ENCODE peak calls at places on chromosomes 12 and 14, in four cellular contexts. T is ascending aorta, D is ovary, R is PC-3. F is an unnamed sample.

GRCh38 chr14:51094282-51094821 is 553 bp downstream of the TRIM9 start:
- DNase-seq in D (peak), T (no peak), R (no peak), F (peak)

GRCh38 chr14:75769047-75769685 is 108.1 kb downstream of the TTLL5 start:
- DNase-seq in T (no peak), R (peak), D (no peak), F (no peak)

GRCh38 chr12:51632598-51632997 is 41.6 kb downstream of the SCN8A start:
- DNase-seq in T (no peak), D (no peak), R (peak), F (no peak)

GRCh38 chr14:105144666-105145380 is 23.8 kb downstream of the JAG2 start:
- DNase-seq in D (no peak), T (no peak), R (no peak), F (no peak)

GRCh38 chr14:99995700-99996356 is 69.4 kb upstream of the EVL start:
- DNase-seq in T (peak), D (peak), R (peak), F (peak)

GRCh38 chr14:104935026-104935650 is 10.5 kb downstream of the PLD4 start:
- DNase-seq in R (no peak), D (no peak), T (peak), F (no peak)

GRCh38 chr12:13436182-13436581 is 239.7 kb downstream of the EMP1 start:
- DNase-seq in D (no peak), R (no peak), T (no peak), F (no peak)

GRCh38 chr12:57737467-57738141 is 938 bp downstream of the AGAP2 start:
- DNase-seq in R (no peak), T (no peak), D (no peak), F (peak)

GRCh38 chr14:29805415-29806123 is 122.1 kb downstream of the PRKD1 start:
- DNase-seq in T (peak), R (peak), D (peak), F (no peak)

GRCh38 chr12:66637693-66638301 is 41.1 kb downstream of the GRIP1 start:
- DNase-seq in D (no peak), T (no peak), R (no peak), F (no peak)

GRCh38 chr12:105352940-105353635 is 22.6 kb downstream of the C12orf75 start:
- DNase-seq in R (peak), D (no peak), T (no peak), F (peak)

GRCh38 chr14:65414961-65415589 is 2.5 kb downstream of the FUT8 start:
- DNase-seq in D (no peak), T (no peak), R (peak), F (peak)

GRCh38 chr12:75509621-75510020 is 1.8 kb downstream of the KRR1 start:
- DNase-seq in R (no peak), T (no peak), D (no peak), F (no peak)

GRCh38 chr12:27524839-27525238 is 833 bp downstream of the PPFIBP1 start:
- DNase-seq in R (peak), T (no peak), D (no peak), F (no peak)
- H3K27ac ChIP-seq in R (peak), T (peak), D (no peak), F (peak)

GRCh38 chr14:24597403-24597802 is 12.1 kb downstream of the GZMH start:
- DNase-seq in D (no peak), T (no peak), R (no peak), F (no peak)
- H3K4me3 ChIP-seq in D (no peak), T (no peak), R (no peak), F (no peak)

GRCh38 chr12:30968211-30968610 is 41.7 kb downstream of the TSPAN11 start:
- DNase-seq in D (no peak), R (no peak), T (no peak), F (peak)

GRCh38 chr12:30963709-30964564 is 37.4 kb downstream of the TSPAN11 start:
- DNase-seq in T (no peak), R (no peak), D (no peak), F (no peak)

GRCh38 chr12:30964896-30965612 is 38.5 kb downstream of the TSPAN11 start:
- DNase-seq in R (no peak), T (no peak), D (no peak), F (no peak)

GRCh38 chr12:30967026-30967425 is 40.5 kb downstream of the TSPAN11 start:
- DNase-seq in T (no peak), R (no peak), D (no peak), F (no peak)

GRCh38 chr12:30965613-30965985 is 39.1 kb downstream of the TSPAN11 start:
- DNase-seq in T (no peak), R (peak), D (no peak), F (no peak)
- TF ChIP-seq CTCF in T (no peak), R (peak), D (no peak), F (peak)

DNA sequence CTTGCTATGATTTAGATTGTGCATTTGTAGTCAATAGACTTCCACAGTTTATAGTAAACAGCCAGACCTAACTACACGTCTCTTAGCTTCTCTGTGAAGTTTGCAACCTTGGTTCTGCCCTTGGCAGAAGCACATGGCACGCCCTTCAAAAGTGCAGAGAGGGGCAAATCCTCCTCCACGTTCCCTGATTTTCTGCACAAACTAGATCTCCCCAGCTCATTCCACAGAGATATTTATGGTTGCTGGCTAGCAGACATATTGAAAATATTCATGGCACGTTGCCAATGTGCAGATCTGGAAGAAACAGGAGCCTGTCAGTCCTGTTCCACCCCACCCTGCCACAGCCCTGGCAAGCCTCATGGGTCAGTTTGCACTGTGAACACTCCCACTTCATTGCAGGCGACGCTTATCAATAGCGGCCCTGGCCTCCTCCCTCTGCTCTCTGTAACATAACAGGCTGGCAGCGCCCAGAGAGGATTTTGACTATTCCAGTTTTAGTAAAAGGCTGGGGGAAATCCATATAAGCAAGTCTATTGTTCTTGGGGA is 6.5 kb upstream of the LGALS3 start:
- DNase-seq in R (peak), D (peak), T (no peak), F (peak)
- H3K27ac ChIP-seq in R (peak), D (peak), T (peak), F (peak)

GRCh38 chr12:124323771-124324530 is 29.1 kb downstream of the RFLNA start:
- DNase-seq in T (no peak), R (peak), D (no peak), F (no peak)
- H3K4me3 ChIP-seq in T (no peak), R (no peak), D (no peak), F (no peak)

GRCh38 chr14:31269599-31270195 is 62.1 kb upstream of the HECTD1 start:
- DNase-seq in R (no peak), T (peak), D (no peak), F (peak)

GRCh38 chr14:31266437-31267331 is 59.1 kb upstream of the HECTD1 start:
- DNase-seq in T (peak), D (no peak), R (no peak), F (no peak)

GRCh38 chr14:31268216-31268615 is 60.6 kb upstream of the HECTD1 start:
- DNase-seq in R (no peak), T (no peak), D (no peak), F (no peak)

GRCh38 chr14:31271648-31272047 is 64.1 kb upstream of the HECTD1 start:
- DNase-seq in R (no peak), T (peak), D (no peak), F (no peak)

GRCh38 chr14:31270196-31270772 is 62.7 kb upstream of the HECTD1 start:
- DNase-seq in T (peak), R (no peak), D (no peak), F (peak)
- TF ChIP-seq CTCF in T (no peak), R (peak), D (no peak), F (no peak)

GRCh38 chr14:24310387-24310665 is 386 bp downstream of the LTB4R2 start:
- DNase-seq in T (no peak), D (peak), R (no peak), F (no peak)
- H3K27ac ChIP-seq in T (peak), D (no peak), R (no peak), F (no peak)

DNA sequence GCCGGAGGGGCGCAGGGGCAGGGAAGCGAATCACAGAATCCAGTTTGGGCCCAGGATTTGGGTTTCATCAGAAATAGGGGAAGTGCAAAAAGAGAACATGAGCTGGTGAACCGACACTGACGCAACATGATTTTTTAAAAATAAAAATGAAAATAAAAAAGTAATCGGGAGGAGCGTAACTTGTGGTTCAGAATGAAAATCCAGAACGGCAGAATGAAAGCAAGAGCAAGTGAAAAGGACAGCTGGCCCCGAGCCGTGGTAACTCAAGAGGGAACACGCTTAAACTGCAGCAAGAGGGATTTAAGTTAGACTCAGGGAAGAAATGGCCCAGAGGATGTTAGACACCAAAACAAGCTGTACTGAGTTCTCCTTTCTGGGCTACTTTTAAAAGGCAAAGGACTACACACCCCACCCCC is 1.6 kb downstream of the SLC6A12 start:
- DNase-seq in T (no peak), D (no peak), R (no peak), F (no peak)
- H3K4me3 ChIP-seq in T (no peak), D (no peak), R (no peak), F (no peak)

GRCh38 chr14:46663382-46663781 is 11.8 kb upstream of the RPL10L start:
- DNase-seq in R (no peak), D (no peak), T (no peak), F (no peak)

DNA sequence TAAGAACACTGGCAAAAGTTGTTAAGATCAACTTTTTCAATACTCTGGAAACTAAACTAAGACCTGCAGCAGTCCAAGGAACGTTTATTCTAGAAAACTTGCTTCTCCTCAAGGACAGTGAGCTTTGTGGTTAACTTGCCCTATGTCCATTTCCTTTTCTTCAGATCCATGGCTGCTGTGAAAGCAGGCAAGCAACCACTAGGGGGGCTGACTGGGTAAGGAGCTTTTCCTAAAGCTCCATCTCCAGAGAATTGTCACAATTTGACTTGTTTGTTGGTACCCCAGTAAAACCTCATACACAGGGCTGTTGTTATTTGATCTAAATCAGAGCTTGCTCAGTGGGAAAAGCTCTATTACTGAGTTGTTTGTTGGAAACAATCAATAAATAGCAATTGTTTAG is 10.1 kb upstream of the RPL10L start:
- DNase-seq in R (peak), T (no peak), D (no peak), F (no peak)
- TF ChIP-seq CTCF in R (peak), T (no peak), D (no peak), F (no peak)

GRCh38 chr14:95362180-95362494 is 42.4 kb upstream of the CLMN start:
- DNase-seq in D (no peak), R (no peak), T (peak), F (no peak)
- H3K27ac ChIP-seq in D (no peak), R (no peak), T (no peak), F (no peak)

F was measured in cardiac muscle cell.